ENCODE peak calls at places on chromosomes 3 and 15, in four cellular contexts. One of them, this sample, is unnamed.

GRCh38 chr3:174363256-174363655 is 495.9 kb upstream of the NAALADL2 start:
- DNase-seq in skeletal muscle cell: no peak
- DNase-seq in heart left ventricle: no peak
- DNase-seq in AG09309: no peak
- DNase-seq in this sample: no peak

GRCh38 chr15:45402955-45403892 is 24.9 kb upstream of the GATM start:
- DNase-seq in skeletal muscle cell: no peak
- DNase-seq in AG09309: no peak
- DNase-seq in heart left ventricle: peak; percentile 40
- DNase-seq in this sample: peak; percentile 52

GRCh38 chr3:172171396-172172075 is 132.2 kb downstream of the FNDC3B start:
- DNase-seq in AG09309: no peak
- DNase-seq in skeletal muscle cell: no peak
- DNase-seq in heart left ventricle: no peak
- DNase-seq in this sample: no peak

GRCh38 chr15:55197362-55197705 is 593 bp upstream of the RSL24D1 start:
- DNase-seq in skeletal muscle cell: no peak
- DNase-seq in AG09309: no peak
- DNase-seq in heart left ventricle: no peak
- DNase-seq in this sample: no peak

GRCh38 chr15:61736792-61737191 is 323.5 kb downstream of the VPS13C start:
- DNase-seq in AG09309: no peak
- DNase-seq in skeletal muscle cell: no peak
- DNase-seq in heart left ventricle: no peak
- DNase-seq in this sample: no peak

GRCh38 chr3:61053781-61054496 is 197.3 kb downstream of the FHIT start:
- DNase-seq in skeletal muscle cell: no peak
- DNase-seq in heart left ventricle: no peak
- DNase-seq in AG09309: no peak
- DNase-seq in this sample: peak; percentile 91

GRCh38 chr3:37862712-37863551 is 1.3 kb downstream of the CTDSPL start:
- DNase-seq in AG09309: no peak
- DNase-seq in heart left ventricle: no peak
- DNase-seq in skeletal muscle cell: no peak
- DNase-seq in this sample: no peak

GRCh38 chr3:169895037-169895436 is 16.3 kb upstream of the SAMD7 start:
- DNase-seq in skeletal muscle cell: no peak
- DNase-seq in AG09309: no peak
- DNase-seq in heart left ventricle: no peak
- DNase-seq in this sample: no peak

GRCh38 chr3:62143843-62144450 is 229.4 kb downstream of the FEZF2 start:
- DNase-seq in AG09309: no peak
- DNase-seq in skeletal muscle cell: no peak
- DNase-seq in heart left ventricle: no peak
- DNase-seq in this sample: no peak

This sample was measured in body of pancreas.